ENCODE peak calls at places on chromosomes 7 and 10, in ten cellular contexts. L, A, V, R, K, T, G, O, Z and S are unnamed samples. For H3K36me3, the result is how much of the 10 kb centered on the place peaks cover.

GRCh38 chr7:42244828-42245227 is 7.8 kb upstream of the GLI3 start:
- DNase-seq in O (no peak), Z (peak), K (peak), L (no peak), A (no peak), G (no peak), R (no peak), V (no peak), T (no peak), S (no peak)

GRCh38 chr10:22251751-22252285 is 34.0 kb upstream of the EBLN1 start:
- DNase-seq in A (peak), G (peak), T (peak), K (peak), Z (no peak), R (peak), V (peak), O (peak), L (peak), S (peak)

GRCh38 chr10:63699785-63700184 is 178.6 kb downstream of the REEP3 start:
- DNase-seq in A (no peak), O (no peak), L (no peak), Z (peak), K (peak), R (peak), G (peak), V (no peak), T (peak), S (no peak)

GRCh38 chr10:63071145-63071544 is 62.0 kb upstream of the NRBF2 start:
- DNase-seq in K (no peak), R (no peak), Z (no peak), G (no peak), A (no peak), V (peak), O (no peak), T (no peak), L (peak), S (no peak)

GRCh38 chr10:60446070-60446833 is 56.6 kb upstream of the ANK3 start:
- DNase-seq in R (no peak), A (no peak), T (no peak), K (no peak), Z (no peak), G (no peak), O (no peak), V (no peak), L (no peak), S (no peak)

GRCh38 chr10:76073524-76073923 is 642.1 kb downstream of the LRMDA start:
- DNase-seq in A (no peak), Z (no peak), V (no peak), T (no peak), K (no peak), G (no peak), L (no peak), R (no peak), O (peak), S (no peak)

GRCh38 chr7:41103331-41103730 is 599.6 kb downstream of the INHBA start:
- DNase-seq in K (no peak), V (no peak), A (no peak), G (no peak), O (no peak), L (no peak), R (no peak), Z (peak), T (no peak), S (no peak)

GRCh38 chr7:7664344-7664743 is 23.8 kb downstream of the UMAD1 start:
- DNase-seq in A (no peak), K (peak), R (no peak), T (no peak), Z (no peak), V (no peak), L (no peak), G (no peak), O (no peak), S (no peak)

GRCh38 chr7:3154881-3155494 is 111.3 kb upstream of the CARD11 start:
- DNase-seq in K (peak), Z (peak), A (peak), R (peak), T (no peak), L (no peak), G (no peak), V (no peak), O (no peak), S (peak)

GRCh38 chr7:140435252-140435895 is 31.5 kb downstream of the RAB19 start:
- DNase-seq in K (no peak), Z (no peak), O (no peak), T (no peak), A (no peak), G (peak), R (no peak), L (no peak), V (no peak), S (no peak)

GRCh38 chr7:2409745-2410414 is 6.5 kb downstream of the CHST12 start:
- DNase-seq in Z (no peak), R (no peak), K (peak), O (no peak), T (no peak), L (no peak), V (no peak), G (no peak), A (no peak), S (no peak)

GRCh38 chr7:105270117-105270516 is 118.6 kb downstream of the SRPK2 start:
- DNase-seq in T (no peak), A (no peak), V (no peak), L (no peak), O (peak), K (no peak), G (no peak), Z (no peak), R (no peak), S (no peak)

GRCh38 chr7:5363729-5364128 is 59.9 kb downstream of the TNRC18 start:
- DNase-seq in L (no peak), K (no peak), O (no peak), V (no peak), T (no peak), G (no peak), A (no peak), Z (no peak), R (no peak), S (no peak)

GRCh38 chr10:77180104-77180503 is 457.5 kb downstream of the KCNMA1 start:
- DNase-seq in G (no peak), O (no peak), R (no peak), L (no peak), Z (no peak), K (no peak), A (no peak), V (no peak), T (no peak), S (no peak)

GRCh38 chr10:86300399-86300925 is 66.1 kb downstream of the GRID1 start:
- DNase-seq in G (no peak), V (no peak), K (no peak), Z (no peak), T (no peak), A (no peak), L (no peak), O (no peak), R (no peak), S (no peak)

GRCh38 chr7:21969822-21970221 is 24.1 kb upstream of the CDCA7L start:
- DNase-seq in R (no peak), K (no peak), V (no peak), Z (no peak), G (no peak), A (no peak), O (no peak), T (no peak), L (no peak), S (no peak)

GRCh38 chr7:116834815-116835533 is 27.4 kb upstream of the CAPZA2 start:
- DNase-seq in T (peak), V (no peak), K (no peak), O (no peak), Z (peak), L (no peak), A (no peak), G (no peak), R (no peak), S (no peak)

GRCh38 chr7:146067880-146068279 is 48.7 kb upstream of the CNTNAP2 start:
- DNase-seq in R (no peak), G (no peak), K (no peak), T (no peak), Z (no peak), A (no peak), V (no peak), L (no peak), O (no peak), S (no peak)

GRCh38 chr7:80681272-80681885 is 42.9 kb downstream of the CD36 start:
- DNase-seq in O (no peak), K (peak), L (no peak), V (no peak), T (no peak), R (no peak), A (no peak), G (no peak), Z (peak), S (no peak)

GRCh38 chr7:55024776-55025175 is 6.0 kb downstream of the EGFR start:
- DNase-seq in K (no peak), O (no peak), Z (peak), L (no peak), T (no peak), G (no peak), V (no peak), A (no peak), R (no peak), S (no peak)

GRCh38 chr7:29197916-29198315 is 3.3 kb downstream of the CHN2 start:
- DNase-seq in V (no peak), A (no peak), O (no peak), K (no peak), G (no peak), Z (no peak), R (no peak), L (no peak), T (no peak), S (no peak)

GRCh38 chr10:102783541-102783930 is 39.8 kb downstream of the WBP1L start:
- DNase-seq in O (no peak), G (no peak), L (no peak), K (no peak), V (no peak), Z (no peak), A (no peak), R (no peak), T (no peak), S (no peak)

GRCh38 chr7:29620531-29620930 is 56.9 kb downstream of the PRR15 start:
- DNase-seq in G (no peak), Z (no peak), R (no peak), V (no peak), O (no peak), L (no peak), A (no peak), K (no peak), T (no peak), S (no peak)

GRCh38 chr7:85000973-85001372 is 185.9 kb downstream of the SEMA3D start:
- DNase-seq in Z (no peak), G (no peak), K (no peak), V (no peak), T (no peak), O (no peak), R (no peak), A (no peak), L (no peak), S (no peak)

GRCh38 chr7:97001656-97002554 is 3.4 kb upstream of the DLX6 start:
- DNase-seq in T (no peak), K (no peak), O (no peak), L (no peak), R (no peak), G (peak), V (no peak), Z (no peak), A (no peak), S (no peak)

GRCh38 chr7:50185188-50185587 is 92.1 kb upstream of the ZPBP start:
- DNase-seq in A (no peak), V (no peak), R (peak), T (no peak), Z (no peak), G (peak), K (no peak), O (peak), L (peak), S (no peak)

GRCh38 chr7:75757860-75758259 is 14.2 kb downstream of the CCL26 start:
- DNase-seq in G (no peak), R (no peak), A (no peak), V (no peak), Z (no peak), O (no peak), T (no peak), K (no peak), L (no peak), S (no peak)

GRCh38 chr10:126110434-126110833 is 214.1 kb downstream of the FANK1 start:
- DNase-seq in R (no peak), V (no peak), A (no peak), L (no peak), O (no peak), Z (peak), T (no peak), K (no peak), G (no peak), S (no peak)

GRCh38 chr10:128102480-128103228 is 23.6 kb downstream of the MKI67 start:
- DNase-seq in O (no peak), G (no peak), V (peak), K (no peak), Z (no peak), L (peak), A (peak), R (no peak), T (no peak), S (no peak)

GRCh38 chr7:100759357-100760171 is 26.2 kb downstream of the ZAN start:
- DNase-seq in K (no peak), V (no peak), A (no peak), Z (no peak), O (no peak), R (no peak), G (no peak), T (no peak), L (no peak), S (no peak)
- TF ChIP-seq CTCF in K (no peak), V (no peak), A (no peak), Z (no peak), O (no peak), R (no peak), G (no peak), T (no peak), L (no peak), S (no peak)

GRCh38 chr7:39386718-39387117 is 179.5 kb upstream of the YAE1 start:
- DNase-seq in L (no peak), Z (no peak), O (no peak), A (no peak), V (no peak), R (no peak), K (no peak), G (no peak), T (no peak), S (no peak)
- H3K27ac ChIP-seq in L (no peak), Z (no peak), O (no peak), A (no peak), V (no peak), R (no peak), K (no peak), G (no peak), T (no peak), S (no peak)

GRCh38 chr7:134966691-134967090 is 19.6 kb upstream of the AGBL3 start:
- DNase-seq in T (no peak), G (no peak), O (no peak), K (no peak), R (no peak), V (no peak), Z (no peak), A (peak), L (no peak), S (no peak)

GRCh38 chr7:134963031-134963430 is 23.3 kb upstream of the AGBL3 start:
- DNase-seq in V (no peak), A (no peak), O (no peak), T (no peak), L (no peak), G (no peak), K (no peak), R (no peak), Z (no peak), S (no peak)

GRCh38 chr7:134957005-134957404 is 29.3 kb upstream of the AGBL3 start:
- DNase-seq in V (no peak), Z (no peak), G (no peak), O (no peak), R (no peak), L (no peak), T (no peak), A (no peak), K (no peak), S (no peak)

GRCh38 chr7:134959810-134960209 is 26.5 kb upstream of the AGBL3 start:
- DNase-seq in Z (no peak), O (no peak), T (no peak), A (peak), G (no peak), R (no peak), V (no peak), L (no peak), K (no peak), S (no peak)

GRCh38 chr7:134962270-134962669 is 24.0 kb upstream of the AGBL3 start:
- DNase-seq in T (no peak), O (no peak), A (no peak), Z (no peak), R (no peak), G (no peak), K (no peak), V (no peak), L (no peak), S (no peak)
- H3K36me3 ChIP-seq in T (half or more), O (under half), A (under half), Z (half or more), R (under half), G (under half), K (under half), V (under half), L (under half), S (under half)

DNA sequence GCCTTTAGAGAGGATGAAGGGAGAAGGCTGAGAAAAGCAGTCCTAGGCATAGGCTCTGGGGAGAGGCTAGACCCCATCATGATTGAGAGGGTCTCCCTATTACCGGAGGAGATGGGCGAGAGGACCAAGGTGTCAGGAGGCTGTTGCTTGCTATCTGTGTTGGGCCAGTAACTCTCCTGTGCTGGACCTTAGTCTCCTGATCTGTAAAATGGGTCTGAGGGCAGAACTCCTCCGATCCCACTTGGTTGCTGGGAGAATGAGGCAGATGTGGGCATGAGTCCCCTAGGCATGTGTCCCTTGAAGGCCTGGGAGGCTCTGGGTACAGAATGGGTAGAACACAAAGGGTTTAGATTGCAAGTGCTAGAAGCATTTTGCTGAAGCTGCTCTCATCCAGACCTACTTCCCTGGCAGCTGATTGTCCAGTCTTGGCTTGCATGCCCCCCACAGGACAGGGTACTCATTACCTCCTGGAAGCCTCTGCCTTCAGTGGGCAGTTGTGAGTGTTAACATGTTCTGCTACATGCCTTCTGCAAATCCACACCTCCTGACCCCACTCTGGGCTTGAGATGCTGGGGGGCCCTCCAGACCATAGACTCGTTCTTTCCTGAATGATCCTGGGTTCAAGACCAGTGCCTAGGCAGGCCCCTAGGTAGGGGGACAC is 4.4 kb downstream of the ZMIZ1 start:
- DNase-seq in R (no peak), A (no peak), Z (no peak), L (no peak), G (no peak), O (no peak), T (no peak), K (no peak), V (no peak), S (no peak)
- TF ChIP-seq CTCF in R (no peak), A (no peak), Z (peak), L (no peak), G (no peak), O (no peak), T (peak), K (peak), V (no peak), S (no peak)

GRCh38 chr7:73532224-73532623 is 10.1 kb upstream of the BAZ1B start:
- DNase-seq in R (no peak), V (no peak), K (no peak), Z (no peak), L (no peak), T (no peak), O (no peak), G (no peak), A (no peak), S (no peak)

GRCh38 chr7:73539709-73540108 is 17.6 kb upstream of the BAZ1B start:
- DNase-seq in T (no peak), R (no peak), L (no peak), A (no peak), V (no peak), Z (no peak), G (no peak), K (no peak), O (no peak), S (no peak)

GRCh38 chr7:73537051-73537450 is 15.0 kb upstream of the BAZ1B start:
- DNase-seq in O (no peak), T (no peak), Z (no peak), A (no peak), K (no peak), R (no peak), L (no peak), G (no peak), V (no peak), S (no peak)

GRCh38 chr7:73533742-73534141 is 11.6 kb upstream of the BAZ1B start:
- DNase-seq in Z (no peak), O (no peak), A (no peak), R (no peak), L (no peak), K (no peak), G (no peak), T (no peak), V (no peak), S (no peak)

DNA sequence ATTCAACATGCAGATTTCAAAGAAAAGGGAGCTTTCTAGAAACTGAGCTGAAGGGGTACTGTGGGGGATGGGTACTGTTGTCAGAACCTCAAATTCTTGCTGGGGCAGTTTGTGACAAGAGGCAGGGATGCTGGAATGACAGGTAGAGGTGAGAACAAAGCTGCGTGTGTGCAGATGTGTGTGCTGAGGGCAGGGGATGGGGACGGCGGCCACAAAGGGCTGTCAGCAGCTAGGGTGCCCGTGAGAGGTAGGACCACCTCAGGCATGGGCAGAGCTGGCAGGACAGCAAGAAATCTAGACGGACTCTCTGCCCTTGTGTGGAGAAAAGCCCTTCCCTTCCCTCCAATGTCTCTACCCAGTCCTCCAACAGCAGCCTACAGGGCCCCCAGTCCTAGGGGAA is 14.4 kb upstream of the BAZ1B start:
- DNase-seq in T (no peak), G (no peak), Z (no peak), A (no peak), L (no peak), V (no peak), O (no peak), R (no peak), K (no peak), S (no peak)
- H3K27ac ChIP-seq in T (no peak), G (no peak), Z (no peak), A (no peak), L (no peak), V (no peak), O (no peak), R (no peak), K (no peak), S (no peak)

DNA sequence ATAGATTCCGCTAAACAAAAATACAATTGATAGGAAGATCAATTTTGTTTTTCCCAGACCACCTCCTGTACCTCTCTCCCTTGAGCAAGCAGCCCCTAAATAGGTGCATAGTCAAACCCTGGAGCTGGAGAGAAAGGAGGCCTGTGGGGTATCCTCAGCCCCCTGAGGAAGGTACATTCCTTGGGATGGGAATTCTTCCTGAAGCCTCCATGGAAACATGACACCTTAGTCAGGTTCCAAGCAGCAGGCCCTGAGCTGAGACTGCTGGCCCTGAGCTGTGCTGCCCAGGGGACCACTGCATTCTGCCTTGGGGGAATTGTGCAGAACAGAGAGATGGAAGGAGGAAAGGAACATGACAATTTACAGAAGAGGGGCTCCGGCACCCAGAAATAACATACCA is 7.4 kb downstream of the HNRNPF start:
- DNase-seq in A (no peak), L (no peak), K (peak), T (no peak), Z (no peak), V (no peak), R (no peak), G (no peak), O (no peak), S (no peak)
- H3K36me3 ChIP-seq in A (under half), L (under half), K (under half), T (under half), Z (under half), V (under half), R (under half), G (under half), O (under half), S (under half)